ENCODE peak calls at places on chromosomes 3 and 15, in five cellular contexts. O is PC-3; J is stimulated activated CD4-positive, alpha-beta T cell treated with anti-CD3 and anti-CD28 coated beads, Interleukin-4, amount 100 ng/mL, for 4 hours; F is activated effector memory CD4-positive, alpha-beta T cell treated with Interleukin-2 at 50 U/mL for 16 hours; W is skeletal muscle cell. A is an unnamed sample.

GRCh38 chr3:193711523-193711963 is 118.5 kb downstream of the OPA1 start:
- DNase-seq in F (no peak), O (no peak), W (no peak), J (no peak), A (no peak)

GRCh38 chr15:85733415-85733814 is 61.3 kb downstream of the KLHL25 start:
- DNase-seq in O (no peak), J (no peak), W (no peak), F (no peak), A (no peak)

GRCh38 chr3:34260266-34260990 is 462.0 kb downstream of the PDCD6IP start:
- DNase-seq in F (no peak), O (peak; percentile 62), J (no peak), W (no peak), A (peak; percentile 7)

GRCh38 chr3:167716920-167717319 is 17.8 kb downstream of the PDCD10 start:
- DNase-seq in J (no peak), O (no peak), W (peak; percentile 7), F (no peak), A (no peak)

GRCh38 chr3:126711361-126711760 is 7.3 kb downstream of the CHCHD6 start:
- DNase-seq in O (no peak), W (peak; percentile 51), J (no peak), F (no peak), A (peak; percentile 29)

GRCh38 chr15:89575656-89576416 is 567 bp downstream of the TICRR start:
- DNase-seq in O (no peak), W (no peak), F (no peak), J (no peak), A (peak; percentile 21)

GRCh38 chr3:131193671-131194291 is 167.1 kb downstream of the NEK11 start:
- DNase-seq in J (no peak), F (no peak), O (no peak), W (no peak), A (no peak)

GRCh38 chr15:91263632-91264477 is 163.8 kb downstream of the SV2B start:
- DNase-seq in J (no peak), F (no peak), W (peak; percentile 14), O (no peak), A (peak; percentile 4)

GRCh38 chr3:127817331-127817821 is 4.9 kb downstream of the MGLL start:
- DNase-seq in W (peak; percentile 52), J (no peak), O (peak; percentile 92), F (no peak), A (peak; percentile 93)

GRCh38 chr15:35986072-35986666 is 440.2 kb upstream of the DPH6 start:
- DNase-seq in O (no peak), W (peak; percentile 7), F (no peak), J (no peak), A (no peak)

GRCh38 chr15:66253643-66254363 is at the start of gene MEGF11:
- DNase-seq in J (no peak), F (no peak), O (peak; percentile 11), W (no peak), A (peak; percentile 24)